ENCODE peak calls at places on chromosomes 12 and 14, in seven cellular contexts. Q, Y, H, X, S, L and M are unnamed samples.

GRCh38 chr12:47808049-47808448 is 11.7 kb downstream of the HDAC7 start:
- DNase-seq in Q (no peak), H (no peak), Y (peak), X (no peak), S (no peak), L (peak), M (no peak)

GRCh38 chr14:90535556-90535930 is 138.7 kb downstream of the CALM1 start:
- DNase-seq in X (no peak), H (no peak), S (no peak), Q (no peak), Y (no peak), L (no peak), M (no peak)

GRCh38 chr12:115984607-115985006 is 292.9 kb downstream of the MED13L start:
- DNase-seq in X (no peak), L (no peak), Q (no peak), S (no peak), H (no peak), Y (no peak), M (no peak)

GRCh38 chr12:53964315-53964713 is 8.6 kb upstream of the HOXC11 start:
- DNase-seq in X (no peak), S (no peak), H (no peak), Y (no peak), Q (no peak), L (no peak), M (no peak)

GRCh38 chr12:45547822-45548221 is 181.7 kb upstream of the ARID2 start:
- DNase-seq in X (no peak), H (no peak), S (no peak), Q (no peak), Y (no peak), L (no peak), M (no peak)

GRCh38 chr12:46676797-46677520 is 148.8 kb downstream of the SLC38A4 start:
- DNase-seq in S (no peak), H (no peak), X (no peak), L (no peak), Y (no peak), Q (no peak), M (no peak)

GRCh38 chr12:92294676-92295440 is 149.2 kb upstream of the BTG1 start:
- DNase-seq in Q (peak), H (peak), L (no peak), X (no peak), Y (no peak), S (no peak), M (no peak)

GRCh38 chr14:93960774-93961438 is 15.5 kb downstream of the ASB2 start:
- DNase-seq in X (no peak), S (no peak), H (no peak), Q (no peak), Y (no peak), L (no peak), M (no peak)

GRCh38 chr12:123937707-123938600 is 34.7 kb downstream of the CCDC92 start:
- DNase-seq in X (no peak), S (peak), Q (no peak), L (no peak), H (no peak), Y (no peak), M (no peak)

GRCh38 chr12:10067942-10068341 is 30.8 kb downstream of the CLEC1A start:
- DNase-seq in S (no peak), H (no peak), Q (no peak), L (no peak), X (no peak), Y (no peak), M (no peak)

GRCh38 chr12:49541140-49541861 is 2.5 kb downstream of the KCNH3 start:
- DNase-seq in X (no peak), Q (no peak), H (no peak), Y (no peak), L (no peak), S (peak), M (no peak)

GRCh38 chr14:34649344-34649743 is 19.4 kb upstream of the SNX6 start:
- DNase-seq in Q (peak), H (peak), L (no peak), X (no peak), S (no peak), Y (no peak), M (no peak)

GRCh38 chr14:56794557-56795283 is 15.6 kb downstream of the OTX2 start:
- DNase-seq in Y (no peak), X (no peak), S (no peak), Q (no peak), L (no peak), H (no peak), M (peak)

GRCh38 chr14:104442611-104443390 is 136.8 kb upstream of the C14orf180 start:
- DNase-seq in L (no peak), X (no peak), H (no peak), Y (peak), Q (no peak), S (peak), M (peak)

GRCh38 chr12:103387385-103387784 is 108.4 kb downstream of the C12orf42 start:
- DNase-seq in Y (no peak), S (no peak), H (no peak), Q (no peak), L (no peak), X (no peak), M (no peak)

GRCh38 chr14:89540830-89541470 is 123.9 kb upstream of the FOXN3 start:
- DNase-seq in Q (peak), L (no peak), Y (no peak), S (no peak), X (no peak), H (peak), M (no peak)

GRCh38 chr14:59309291-59309900 is 120.9 kb downstream of the DAAM1 start:
- DNase-seq in L (no peak), Y (no peak), Q (no peak), X (no peak), H (no peak), S (no peak), M (no peak)

GRCh38 chr12:2779281-2779680 is 15.5 kb upstream of the FKBP4 start:
- DNase-seq in L (no peak), Y (no peak), H (no peak), X (no peak), Q (no peak), S (no peak), M (no peak)